ENCODE peak calls at places on chromosomes 13 and 19, in five cellular contexts. F, V, I, T and U are unnamed samples.

GRCh38 chr13:75978815-75979214 is 342.7 kb downstream of the LMO7 start:
- DNase-seq in V (no peak), T (no peak), F (no peak), I (no peak), U (no peak)

GRCh38 chr13:31982540-31982939 is 49.0 kb upstream of the FRY start:
- DNase-seq in I (peak), F (peak), V (peak), T (peak), U (peak)

GRCh38 chr13:72537400-72537780 is 190.0 kb downstream of the MZT1 start:
- DNase-seq in F (no peak), T (peak), V (no peak), I (no peak), U (no peak)

GRCh38 chr19:43444531-43445340 is 20.7 kb downstream of the LYPD3 start:
- DNase-seq in T (no peak), I (no peak), F (no peak), V (no peak), U (no peak)

GRCh38 chr13:107992542-107992941 is 222.8 kb downstream of the LIG4 start:
- DNase-seq in F (no peak), T (no peak), V (no peak), I (no peak), U (no peak)

GRCh38 chr13:81738364-81738763 is 1397.4 kb upstream of the SPRY2 start:
- DNase-seq in F (no peak), I (no peak), V (no peak), T (no peak), U (no peak)

GRCh38 chr19:6056801-6057650 is 53.3 kb downstream of the RFX2 start:
- DNase-seq in V (no peak), I (peak), T (peak), F (peak), U (peak)

GRCh38 chr19:40191836-40192646 is 815 bp downstream of the MAP3K10 start:
- DNase-seq in F (no peak), T (no peak), V (no peak), I (peak), U (peak)

GRCh38 chr13:102555914-102556553 is 40.8 kb upstream of the TPP2 start:
- DNase-seq in F (no peak), V (peak), I (no peak), T (peak), U (no peak)

GRCh38 chr19:5343848-5344247 is 3.2 kb upstream of the PTPRS start:
- DNase-seq in F (no peak), I (no peak), V (no peak), T (peak), U (no peak)

GRCh38 chr13:29503041-29503837 is 92.2 kb downstream of the SLC7A1 start:
- DNase-seq in F (no peak), T (no peak), I (no peak), V (no peak), U (no peak)

GRCh38 chr19:38654478-38655079 is 7.1 kb downstream of the ACTN4 start:
- DNase-seq in F (no peak), I (no peak), V (no peak), T (no peak), U (no peak)

GRCh38 chr13:114140909-114141255 is 8.5 kb upstream of the RASA3 start:
- DNase-seq in T (no peak), V (no peak), I (no peak), F (no peak), U (no peak)

GRCh38 chr19:51615991-51616390 is 14.2 kb downstream of the SIGLEC5 start:
- DNase-seq in T (no peak), V (no peak), F (no peak), I (no peak), U (peak)

GRCh38 chr19:33620611-33621010 is 1.1 kb upstream of the CHST8 start:
- DNase-seq in V (no peak), I (no peak), T (no peak), F (no peak), U (no peak)

GRCh38 chr19:19480688-19481087 is 34.7 kb downstream of the TSSK6 start:
- DNase-seq in V (no peak), I (no peak), T (no peak), F (no peak), U (peak)

GRCh38 chr19:10268077-10268476 is 2.8 kb upstream of the ICAM1 start:
- DNase-seq in V (no peak), F (no peak), T (no peak), I (no peak), U (no peak)

GRCh38 chr19:57099199-57099661 is 20.6 kb upstream of the USP29 start:
- DNase-seq in T (peak), I (peak), F (peak), V (peak), U (no peak)

GRCh38 chr13:94312511-94313191 is 166.8 kb downstream of the DCT start:
- DNase-seq in T (no peak), V (no peak), I (no peak), F (no peak), U (no peak)

GRCh38 chr19:10289167-10289835 is 451 bp upstream of the ICAM5 start:
- DNase-seq in T (peak), F (peak), I (peak), V (peak), U (no peak)

GRCh38 chr13:110499621-110500281 is 61.8 kb downstream of the RAB20 start:
- DNase-seq in F (no peak), I (no peak), T (no peak), V (no peak), U (no peak)

GRCh38 chr19:4069331-4069959 is 2.7 kb upstream of the ZBTB7A start:
- DNase-seq in I (peak), T (no peak), V (no peak), F (no peak), U (no peak)

GRCh38 chr13:50081106-50081898 is 66.1 kb downstream of the KCNRG start:
- DNase-seq in T (no peak), I (peak), V (no peak), F (peak), U (peak)

GRCh38 chr13:63910406-63910957 is 2494.8 kb upstream of the PCDH20 start:
- DNase-seq in V (no peak), F (no peak), I (no peak), T (peak), U (no peak)

DNA sequence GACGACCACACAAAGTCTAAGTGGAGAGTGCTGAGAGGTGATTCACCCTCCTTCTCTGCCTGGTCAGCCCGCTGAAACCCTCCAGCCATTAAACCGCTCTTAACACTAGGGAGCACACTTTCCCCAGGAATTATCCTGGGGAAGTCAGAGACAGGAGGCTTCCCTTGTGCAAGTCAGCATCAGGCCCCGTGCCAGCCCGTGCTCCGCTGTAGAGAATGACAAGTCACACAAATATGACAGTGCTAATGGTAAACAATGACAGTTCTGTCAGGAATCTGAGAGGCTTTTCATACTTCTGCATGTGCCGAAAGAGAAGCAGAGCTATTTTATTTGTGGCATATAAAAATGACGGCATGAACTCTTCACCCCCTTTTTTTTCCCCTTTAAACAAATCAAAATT is 816.9 kb upstream of the SLC10A2 start:
- DNase-seq in T (peak), F (peak), V (peak), I (peak), U (peak)
- TF ChIP-seq POLR2AphosphoS5 in T (no peak), F (peak), V (peak), I (peak), U (peak)

DNA sequence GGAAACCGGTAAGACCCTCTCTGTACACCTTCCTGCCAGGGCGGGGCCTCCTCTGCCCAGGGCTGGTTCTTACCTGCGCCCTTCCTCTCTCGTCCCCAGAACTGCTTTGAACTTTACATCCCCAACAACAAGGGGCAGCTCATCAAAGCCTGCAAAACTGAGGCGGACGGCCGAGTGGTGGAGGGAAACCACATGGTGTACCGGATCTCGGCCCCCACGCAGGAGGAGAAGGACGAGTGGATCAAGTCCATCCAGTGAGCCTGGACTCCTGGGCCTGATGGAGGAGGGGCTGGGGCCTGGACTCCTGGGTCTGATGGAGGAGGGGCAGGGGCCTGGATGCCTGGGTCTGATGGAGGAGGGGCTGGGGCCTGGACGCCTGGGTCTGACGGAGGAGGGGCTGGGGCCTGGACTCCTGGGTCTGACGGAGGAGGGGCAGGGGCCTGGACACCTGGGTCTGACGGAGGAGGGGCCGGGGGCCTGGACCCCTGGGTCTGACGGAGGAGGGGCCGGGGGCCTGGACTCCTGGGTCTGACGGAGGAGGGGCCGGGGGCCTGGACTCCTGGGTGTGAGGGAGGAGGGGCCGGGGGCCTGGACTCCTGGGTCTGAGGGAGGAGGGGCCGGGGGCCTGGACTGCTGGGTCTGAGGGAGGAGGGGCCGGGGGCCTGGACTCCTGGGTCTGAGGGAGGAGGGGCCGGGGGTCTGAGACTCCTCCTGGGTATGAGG is 9.3 kb downstream of the CYTH2 start:
- DNase-seq in T (no peak), I (no peak), F (no peak), V (no peak), U (no peak)
- H3K27ac ChIP-seq in T (no peak), I (no peak), F (no peak), V (no peak), U (no peak)

DNA sequence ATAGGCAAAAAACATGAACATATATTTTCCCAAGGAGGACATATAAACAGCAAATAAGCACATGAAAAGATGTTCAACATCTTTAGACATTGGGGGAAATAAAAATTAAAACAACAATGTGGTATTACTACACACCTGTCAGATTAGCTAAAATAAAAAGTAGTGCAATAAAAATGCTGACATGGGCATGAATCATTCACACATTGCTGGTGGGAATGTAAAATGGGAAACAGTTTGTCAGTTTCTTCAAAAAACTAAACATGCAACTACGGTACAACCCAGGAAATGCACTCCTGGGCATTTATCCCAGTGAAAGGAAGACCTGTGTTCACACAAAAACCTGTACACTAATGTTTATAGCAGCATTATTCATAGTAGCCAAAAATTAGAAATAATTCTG is 5.3 kb upstream of the SUCLA2 start:
- DNase-seq in V (no peak), I (no peak), T (no peak), F (no peak), U (no peak)
- TF ChIP-seq POLR2AphosphoS5 in V (no peak), I (no peak), T (no peak), F (no peak), U (no peak)

DNA sequence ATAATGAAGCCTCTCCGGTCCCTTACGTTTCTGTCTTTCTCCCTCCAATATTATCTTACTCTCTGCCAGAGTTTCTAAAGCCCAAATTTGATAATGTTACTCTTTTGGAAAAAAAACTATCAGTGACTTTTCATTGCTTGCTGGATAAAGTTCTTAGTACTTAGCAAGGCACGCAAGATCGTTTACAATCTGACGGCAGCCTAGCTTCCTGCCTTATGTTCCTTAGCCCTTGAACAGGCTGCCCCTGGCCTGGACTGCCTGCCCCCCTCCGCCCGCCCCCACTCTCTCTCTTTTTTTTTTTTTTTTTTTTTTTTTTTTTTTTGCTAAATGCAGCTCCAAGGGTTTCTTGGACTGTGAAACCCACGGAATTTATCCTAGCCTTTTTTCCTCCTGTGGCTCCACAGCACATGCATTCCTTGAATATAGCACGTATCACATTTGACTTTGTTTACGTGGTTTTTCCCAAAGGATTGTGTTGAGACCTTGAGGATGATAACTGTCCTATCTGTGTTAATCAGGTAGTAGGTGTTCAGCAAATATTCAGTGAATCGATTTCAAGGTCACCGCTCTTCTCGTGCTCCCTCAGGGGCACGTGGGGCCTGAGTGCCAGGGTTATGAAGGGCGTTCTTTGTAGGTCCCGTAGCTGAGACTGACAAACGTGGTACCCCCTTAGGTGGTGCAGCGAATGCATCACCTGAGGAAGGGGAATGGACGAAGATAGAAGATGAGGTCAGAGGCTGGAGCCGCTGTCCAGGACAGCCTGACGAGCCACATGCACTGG is 130.9 kb upstream of the RNF113B start:
- DNase-seq in T (no peak), I (no peak), F (no peak), V (no peak), U (no peak)
- H3K27ac ChIP-seq in T (peak), I (peak), F (peak), V (no peak), U (no peak)

GRCh38 chr19:35264281-35265125 is 4.3 kb upstream of the USF2 start:
- DNase-seq in F (peak), I (peak), V (no peak), T (no peak), U (peak)

GRCh38 chr19:35266149-35266903 is 2.4 kb upstream of the USF2 start:
- DNase-seq in T (no peak), V (no peak), I (peak), F (no peak), U (no peak)

GRCh38 chr19:35266904-35267817 is 1.6 kb upstream of the USF2 start:
- DNase-seq in I (peak), F (no peak), V (no peak), T (no peak), U (no peak)

GRCh38 chr19:35267818-35268545 is 780 bp upstream of the USF2 start:
- DNase-seq in I (peak), V (peak), T (no peak), F (peak), U (no peak)

DNA sequence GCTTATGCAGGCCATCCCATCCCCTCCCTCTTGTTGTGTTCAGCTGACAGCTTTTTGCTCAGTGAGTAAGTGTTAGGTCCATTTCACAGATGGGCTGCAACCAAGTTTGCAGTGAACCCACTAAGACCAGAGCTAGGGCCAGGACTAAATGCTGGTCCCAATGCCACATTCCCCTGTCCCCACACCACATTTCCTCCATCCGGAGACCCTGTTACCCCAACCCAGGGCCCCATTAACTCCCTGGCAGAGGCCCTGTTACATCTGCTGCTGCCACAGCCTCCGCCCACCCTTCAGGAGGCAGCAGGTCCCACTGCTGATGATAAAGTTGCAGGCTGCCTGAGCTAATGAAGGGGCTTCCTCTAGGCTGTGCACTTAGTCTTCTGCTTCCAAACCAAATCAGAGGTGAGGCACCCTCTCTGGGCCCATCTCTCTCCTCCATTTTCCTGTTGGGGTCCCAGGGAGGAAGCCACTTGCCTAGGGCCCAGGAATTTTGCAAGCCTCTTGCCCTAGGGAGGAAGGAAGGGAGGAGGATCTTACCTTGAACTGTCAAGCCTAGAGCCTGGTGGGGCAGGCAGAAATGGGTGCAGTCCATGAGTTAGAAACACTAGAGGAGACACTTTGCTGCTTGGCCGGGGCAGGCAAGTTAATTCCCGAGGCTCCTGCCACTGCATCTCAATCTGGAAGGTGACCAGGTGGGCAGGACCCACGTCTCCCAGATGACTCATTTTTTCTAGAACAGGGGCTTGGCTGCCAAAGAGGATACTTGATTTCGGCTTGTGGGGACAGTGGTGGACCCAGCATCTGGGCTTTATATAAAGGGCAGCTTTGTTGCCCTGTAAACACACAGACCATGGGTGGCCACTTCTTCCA is 3.4 kb upstream of the USF2 start:
- DNase-seq in V (no peak), F (peak), T (no peak), I (peak), U (peak)
- TF ChIP-seq POLR2AphosphoS5 in V (no peak), F (no peak), T (peak), I (no peak), U (no peak)

GRCh38 chr13:40484981-40485380 is 181.5 kb downstream of the FOXO1 start:
- DNase-seq in F (no peak), V (no peak), I (no peak), T (no peak), U (no peak)
- H3K27ac ChIP-seq in F (peak), V (no peak), I (no peak), T (no peak), U (no peak)